ENCODE peak calls at places on chromosomes 3 and 15, in eight cellular contexts. B is iPS DF 6.9; E is CD8-positive, alpha-beta memory T cell; C is thoracic aorta; H is tibial nerve; W is mesenchymal stem cell; D is heart left ventricle; N is HepG2. M is an unnamed sample.
A peak's percentile ranks its signal among the peaks of the same experiment; 100 is the strongest.

GRCh38 chr15:76327191-76328105 is 9.1 kb upstream of the ISL2 start:
- DNase-seq in B (no peak), E (no peak), C (no peak), H (no peak), W (no peak), D (no peak), N (no peak), M (peak; percentile 50)

GRCh38 chr3:113222412-113223086 is 11.2 kb downstream of the BOC start:
- DNase-seq in B (no peak), E (no peak), C (no peak), H (no peak), W (no peak), D (no peak), N (no peak), M (no peak)

GRCh38 chr3:142213298-142213697 is 12.1 kb downstream of the GK5 start:
- DNase-seq in B (no peak), E (no peak), C (no peak), H (no peak), W (no peak), D (no peak), N (no peak), M (no peak)

GRCh38 chr3:194305356-194306108 is 45.6 kb downstream of the CPN2 start:
- DNase-seq in B (no peak), E (no peak), C (no peak), H (no peak), W (no peak), D (no peak), N (no peak), M (no peak)

GRCh38 chr3:195268608-195269309 is 2.2 kb downstream of the XXYLT1 start:
- DNase-seq in B (no peak), E (no peak), C (no peak), H (no peak), W (no peak), D (no peak), N (no peak), M (no peak)

GRCh38 chr3:88369337-88369736 is 219.6 kb downstream of the C3orf38 start:
- DNase-seq in B (no peak), E (no peak), C (no peak), H (no peak), W (no peak), D (no peak), N (no peak), M (no peak)

GRCh38 chr15:91939432-91939831 is 85.9 kb downstream of the SLCO3A1 start:
- DNase-seq in B (no peak), E (no peak), C (no peak), H (no peak), W (no peak), D (peak; percentile 63), N (no peak), M (no peak)

GRCh38 chr15:43251863-43252241 is 14.9 kb downstream of the TGM5 start:
- DNase-seq in B (no peak), E (no peak), C (no peak), H (no peak), W (no peak), D (no peak), N (no peak), M (no peak)

GRCh38 chr3:186152889-186153292 is 44.0 kb upstream of the ETV5 start:
- DNase-seq in B (no peak), E (no peak), C (no peak), H (no peak), W (no peak), D (no peak), N (no peak), M (no peak)

GRCh38 chr15:85777291-85778106 is 17.2 kb downstream of the KLHL25 start:
- DNase-seq in B (no peak), E (no peak), C (no peak), H (no peak), W (no peak), D (no peak), N (no peak), M (no peak)

GRCh38 chr15:88745696-88746095 is 57.5 kb upstream of the ACAN start:
- DNase-seq in B (no peak), E (no peak), C (no peak), H (no peak), W (peak; percentile 52), D (no peak), N (no peak), M (no peak)

GRCh38 chr15:38516636-38517035 is 48.0 kb downstream of the RASGRP1 start:
- DNase-seq in B (no peak), E (no peak), C (no peak), H (no peak), W (no peak), D (no peak), N (no peak), M (no peak)

GRCh38 chr15:38517312-38517711 is 47.3 kb downstream of the RASGRP1 start:
- DNase-seq in B (no peak), E (no peak), C (no peak), H (no peak), W (no peak), D (no peak), N (no peak), M (no peak)

GRCh38 chr15:38518084-38518483 is 46.5 kb downstream of the RASGRP1 start:
- DNase-seq in B (no peak), E (no peak), C (no peak), H (no peak), W (no peak), D (no peak), N (no peak), M (no peak)

GRCh38 chr15:38512901-38513300 is 51.7 kb downstream of the RASGRP1 start:
- DNase-seq in B (no peak), E (no peak), C (no peak), H (no peak), W (no peak), D (no peak), N (no peak), M (no peak)

DNA sequence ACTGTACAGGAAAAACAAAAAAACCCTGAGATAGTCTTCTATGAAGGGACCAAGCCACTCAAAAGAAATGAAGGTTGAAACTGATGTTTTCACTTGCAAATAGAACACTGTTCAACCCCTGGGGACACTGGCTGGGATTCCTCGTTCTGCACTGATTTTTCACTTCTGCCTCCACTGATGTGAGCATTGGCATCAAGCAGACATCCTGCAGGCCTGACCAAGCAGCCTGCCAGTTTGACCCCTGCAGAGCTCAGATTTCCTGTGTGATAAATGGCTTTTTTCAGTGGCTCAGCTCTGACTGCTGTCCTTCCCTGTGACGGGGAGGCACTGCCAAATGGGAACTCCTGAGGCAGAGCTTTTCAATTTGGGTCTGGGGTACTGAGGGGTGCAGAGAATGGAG is 50.0 kb downstream of the RASGRP1 start:
- DNase-seq in B (no peak), E (no peak), C (no peak), H (no peak), W (no peak), D (no peak), N (no peak), M (no peak)
- H3K27ac ChIP-seq in B (no peak overlapping the region), E (no peak overlapping the region), C (no peak overlapping the region), H (no peak overlapping the region), W (no peak overlapping the region), D (no peak overlapping the region), N (no peak overlapping the region), M (no peak overlapping the region)

GRCh38 chr15:77889009-77889806 is 188.3 kb downstream of the TBC1D2B start:
- DNase-seq in B (no peak), E (no peak), C (no peak), H (no peak), W (peak; percentile 28), D (no peak), N (no peak), M (no peak)

GRCh38 chr15:77892335-77892734 is 185.2 kb downstream of the TBC1D2B start:
- DNase-seq in B (no peak), E (no peak), C (no peak), H (no peak), W (no peak), D (no peak), N (no peak), M (no peak)

GRCh38 chr15:77886805-77887448 is 190.6 kb downstream of the TBC1D2B start:
- DNase-seq in B (no peak), E (no peak), C (no peak), H (no peak), W (no peak), D (no peak), N (no peak), M (no peak)
- H3K4me1 ChIP-seq in B (no peaks in the 10 kb centered on the region), E (no peaks in the 10 kb centered on the region), C (peaks cover 34% of the 10 kb centered on the region), H (no peaks in the 10 kb centered on the region), W (peaks cover 19% of the 10 kb centered on the region), D (no peaks in the 10 kb centered on the region), N (no peaks in the 10 kb centered on the region), M (peaks cover 18% of the 10 kb centered on the region)

GRCh38 chr3:130897316-130897715 is 3.4 kb downstream of the ATP2C1 start:
- DNase-seq in B (no peak), E (no peak), C (no peak), H (no peak), W (no peak), D (no peak), N (no peak), M (no peak)

GRCh38 chr3:130894873-130895330 is 1.0 kb downstream of the ATP2C1 start:
- DNase-seq in B (no peak), E (no peak), C (no peak), H (no peak), W (no peak), D (no peak), N (no peak), M (peak; percentile 22)

GRCh38 chr3:130894130-130894872 is 417 bp downstream of the ATP2C1 start:
- DNase-seq in B (no peak), E (peak; percentile 54), C (no peak), H (no peak), W (peak; percentile 66), D (peak; percentile 27), N (peak; percentile 2), M (peak; percentile 53)

GRCh38 chr3:130895690-130896089 is 1.8 kb downstream of the ATP2C1 start:
- DNase-seq in B (no peak), E (no peak), C (no peak), H (no peak), W (no peak), D (no peak), N (no peak), M (no peak)

DNA sequence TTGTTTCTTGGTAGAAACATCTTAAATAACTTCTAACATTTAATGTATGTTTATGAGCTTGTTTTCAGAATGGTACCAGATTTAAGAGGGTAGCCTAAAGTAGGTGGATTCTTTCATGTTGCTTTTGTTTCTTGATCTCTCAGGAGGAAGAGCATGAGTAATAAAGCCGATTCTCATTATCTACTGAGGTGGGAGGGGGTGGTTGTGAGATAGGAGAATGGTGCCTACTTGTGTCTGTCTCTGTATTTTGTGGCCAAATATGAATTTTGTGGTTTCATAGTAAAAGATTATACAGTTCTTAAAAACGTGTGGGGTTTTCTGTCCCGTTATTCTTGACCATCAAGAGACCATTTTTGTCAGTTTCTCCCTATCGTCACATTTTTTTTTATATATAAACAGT is 2.2 kb downstream of the ATP2C1 start:
- DNase-seq in B (no peak), E (no peak), C (no peak), H (no peak), W (no peak), D (no peak), N (no peak), M (no peak)
- H3K4me3 ChIP-seq in B (no peak overlapping the region), E (no peak overlapping the region), C (no peak overlapping the region), H (no peak overlapping the region), W (peak overlapping the region; percentile 89), D (no peak overlapping the region), N (peak overlapping the region; percentile 19), M (no peak overlapping the region)

DNA sequence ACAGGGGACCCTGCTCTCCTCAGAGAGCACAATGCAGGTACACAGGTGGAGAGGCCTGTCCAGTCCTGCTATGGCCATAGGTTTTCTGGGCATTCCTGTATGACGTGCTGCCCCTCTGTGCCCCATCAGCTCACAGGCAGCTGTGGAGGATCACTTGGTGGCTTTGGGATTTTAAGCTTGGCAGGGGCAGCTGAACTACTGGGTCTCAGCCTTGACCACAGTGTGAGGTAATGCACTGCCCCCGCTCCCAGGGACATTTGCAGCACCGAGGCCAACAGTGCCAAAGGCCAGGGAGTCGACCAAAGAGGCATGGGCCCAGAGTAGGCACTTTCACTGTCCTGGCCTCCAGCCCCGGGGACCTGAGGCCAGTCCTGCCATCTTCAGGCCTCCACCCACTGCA is 46.2 kb downstream of the ZDHHC3 start:
- DNase-seq in B (no peak), E (no peak), C (no peak), H (no peak), W (no peak), D (no peak), N (no peak), M (no peak)
- H3K27ac ChIP-seq in B (no peak overlapping the region), E (no peak overlapping the region), C (no peak overlapping the region), H (no peak overlapping the region), W (no peak overlapping the region), D (no peak overlapping the region), N (no peak overlapping the region), M (no peak overlapping the region)

M was measured in SJCRH30.